ENCODE peak calls at places on chromosomes 12 and 14, in five cellular contexts. One of them, this sample, is unnamed.

GRCh38 chr14:51095854-51096823 is 1.2 kb upstream of the TRIM9 start:
- DNase-seq in hepatocyte: peak; percentile 40
- DNase-seq in PC-3: no peak
- DNase-seq in GM23248: peak; percentile 86
- DNase-seq in neural progenitor cell: peak; percentile 17
- DNase-seq in this sample: no peak

GRCh38 chr14:72613196-72613974 is 280.5 kb downstream of the DPF3 start:
- DNase-seq in PC-3: peak; percentile 37
- DNase-seq in GM23248: peak; percentile 22
- DNase-seq in hepatocyte: peak; percentile 52
- DNase-seq in neural progenitor cell: no peak
- DNase-seq in this sample: no peak

GRCh38 chr12:114682920-114683708 is 861 bp downstream of the TBX3 start:
- DNase-seq in hepatocyte: no peak
- DNase-seq in GM23248: peak; percentile 72
- DNase-seq in PC-3: peak; percentile 47
- DNase-seq in neural progenitor cell: peak; percentile 75
- DNase-seq in this sample: no peak

GRCh38 chr14:88831285-88831684 is 6.8 kb downstream of the TTC8 start:
- DNase-seq in hepatocyte: no peak
- DNase-seq in PC-3: peak; percentile 83
- DNase-seq in neural progenitor cell: no peak
- DNase-seq in GM23248: peak; percentile 94
- DNase-seq in this sample: no peak

GRCh38 chr12:29043069-29043468 is 106.0 kb upstream of the FAR2 start:
- DNase-seq in neural progenitor cell: no peak
- DNase-seq in hepatocyte: no peak
- DNase-seq in GM23248: peak; percentile 83
- DNase-seq in PC-3: peak; percentile 96
- DNase-seq in this sample: no peak

GRCh38 chr12:110657747-110658146 is 31.2 kb downstream of the HVCN1 start:
- DNase-seq in neural progenitor cell: no peak
- DNase-seq in PC-3: no peak
- DNase-seq in GM23248: no peak
- DNase-seq in hepatocyte: no peak
- DNase-seq in this sample: no peak

GRCh38 chr12:101086490-101086889 is 123.5 kb downstream of the SLC5A8 start:
- DNase-seq in PC-3: peak; percentile 6
- DNase-seq in hepatocyte: no peak
- DNase-seq in GM23248: peak; percentile 74
- DNase-seq in neural progenitor cell: no peak
- DNase-seq in this sample: peak; percentile 37

GRCh38 chr12:54010053-54010971 is 1.5 kb downstream of the HOXC8 start:
- DNase-seq in PC-3: no peak
- DNase-seq in GM23248: no peak
- DNase-seq in neural progenitor cell: no peak
- DNase-seq in hepatocyte: no peak
- DNase-seq in this sample: no peak

GRCh38 chr14:26960049-26960688 is 362.3 kb upstream of the NOVA1 start:
- DNase-seq in GM23248: no peak
- DNase-seq in PC-3: no peak
- DNase-seq in neural progenitor cell: peak; percentile 55
- DNase-seq in hepatocyte: no peak
- DNase-seq in this sample: peak; percentile 14

GRCh38 chr14:52286659-52287649 is 19.5 kb downstream of the PTGDR start:
- DNase-seq in neural progenitor cell: no peak
- DNase-seq in GM23248: peak; percentile 58
- DNase-seq in hepatocyte: no peak
- DNase-seq in PC-3: no peak
- DNase-seq in this sample: no peak

GRCh38 chr12:114976959-114977358 is 293.0 kb upstream of the TBX3 start:
- DNase-seq in neural progenitor cell: no peak
- DNase-seq in PC-3: peak; percentile 97
- DNase-seq in hepatocyte: no peak
- DNase-seq in GM23248: peak; percentile 67
- DNase-seq in this sample: no peak

GRCh38 chr14:90828642-90829487 is 12.6 kb upstream of the TTC7B start:
- DNase-seq in PC-3: no peak
- DNase-seq in neural progenitor cell: no peak
- DNase-seq in hepatocyte: no peak
- DNase-seq in GM23248: no peak
- DNase-seq in this sample: no peak

GRCh38 chr12:67449591-67450052 is 180.5 kb downstream of the CAND1 start:
- DNase-seq in neural progenitor cell: no peak
- DNase-seq in GM23248: no peak
- DNase-seq in PC-3: no peak
- DNase-seq in hepatocyte: no peak
- DNase-seq in this sample: no peak

GRCh38 chr14:34014936-34015335 is 64.1 kb upstream of the EGLN3 start:
- DNase-seq in neural progenitor cell: no peak
- DNase-seq in hepatocyte: no peak
- DNase-seq in GM23248: no peak
- DNase-seq in PC-3: no peak
- DNase-seq in this sample: no peak

GRCh38 chr14:71690478-71690877 is 241.8 kb upstream of the RGS6 start:
- DNase-seq in PC-3: no peak
- DNase-seq in GM23248: no peak
- DNase-seq in hepatocyte: no peak
- DNase-seq in neural progenitor cell: no peak
- DNase-seq in this sample: no peak

GRCh38 chr14:86714575-86714974 is 1184.6 kb downstream of the FLRT2 start:
- DNase-seq in neural progenitor cell: no peak
- DNase-seq in PC-3: no peak
- DNase-seq in GM23248: no peak
- DNase-seq in hepatocyte: no peak
- DNase-seq in this sample: no peak

GRCh38 chr14:91220581-91221000 is 23.9 kb downstream of the GPR68 start:
- DNase-seq in PC-3: no peak
- DNase-seq in GM23248: no peak
- DNase-seq in neural progenitor cell: no peak
- DNase-seq in hepatocyte: no peak
- DNase-seq in this sample: no peak

GRCh38 chr14:87233266-87233665 is 759.7 kb downstream of the GALC start:
- DNase-seq in hepatocyte: no peak
- DNase-seq in GM23248: no peak
- DNase-seq in neural progenitor cell: no peak
- DNase-seq in PC-3: no peak
- DNase-seq in this sample: no peak

GRCh38 chr12:113781415-113782198 is 184.5 kb downstream of the RBM19 start:
- DNase-seq in GM23248: peak; percentile 53
- DNase-seq in neural progenitor cell: no peak
- DNase-seq in hepatocyte: no peak
- DNase-seq in PC-3: peak; percentile 80
- DNase-seq in this sample: peak; percentile 46

GRCh38 chr14:67580336-67581230 is 19.5 kb downstream of the PIGH start:
- DNase-seq in GM23248: no peak
- DNase-seq in neural progenitor cell: no peak
- DNase-seq in hepatocyte: peak; percentile 72
- DNase-seq in PC-3: no peak
- DNase-seq in this sample: no peak
- TF ChIP-seq EZH2phosphoT487 in GM23248: no peak
- TF ChIP-seq EZH2phosphoT487 in neural progenitor cell: no peak
- TF ChIP-seq EZH2phosphoT487 in hepatocyte: no peak
- TF ChIP-seq EZH2phosphoT487 in PC-3: no peak
- TF ChIP-seq EZH2phosphoT487 in this sample: no peak

DNA sequence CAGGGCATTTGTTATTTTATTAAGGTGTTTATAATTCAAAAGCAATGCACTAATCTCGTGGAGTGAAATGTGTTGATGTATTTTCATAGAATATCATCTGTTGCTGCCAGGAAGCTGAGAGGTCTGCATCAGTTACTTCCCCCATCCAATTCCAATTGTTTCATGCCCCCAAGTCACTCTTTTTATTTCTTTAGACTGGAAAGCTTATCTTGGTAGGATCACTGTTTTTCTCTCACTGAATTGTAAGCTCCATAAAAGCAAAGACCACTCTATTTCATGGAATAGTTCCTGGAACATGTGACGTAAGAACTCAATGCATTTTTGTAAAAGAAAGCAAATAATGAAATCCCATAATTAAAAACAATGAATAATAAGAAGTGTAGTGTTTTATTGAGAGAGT is 420.2 kb downstream of the TRHDE start:
- DNase-seq in hepatocyte: no peak
- DNase-seq in PC-3: no peak
- DNase-seq in GM23248: no peak
- DNase-seq in neural progenitor cell: no peak
- DNase-seq in this sample: no peak
- H3K4me1 ChIP-seq in hepatocyte: no peaks in the 10 kb centered on the region
- H3K4me1 ChIP-seq in PC-3: no peaks in the 10 kb centered on the region
- H3K4me1 ChIP-seq in GM23248: no peaks in the 10 kb centered on the region
- H3K4me1 ChIP-seq in neural progenitor cell: no peaks in the 10 kb centered on the region
- H3K4me1 ChIP-seq in this sample: no peaks in the 10 kb centered on the region

GRCh38 chr14:99119554-99119953 is 152.4 kb downstream of the BCL11B start:
- DNase-seq in neural progenitor cell: no peak
- DNase-seq in hepatocyte: no peak
- DNase-seq in PC-3: no peak
- DNase-seq in GM23248: no peak
- DNase-seq in this sample: no peak
- H2AFZ ChIP-seq in neural progenitor cell: no peak overlapping the region
- H2AFZ ChIP-seq in hepatocyte: no peak overlapping the region
- H2AFZ ChIP-seq in PC-3: no peak overlapping the region
- H2AFZ ChIP-seq in GM23248: no peak overlapping the region
- H2AFZ ChIP-seq in this sample: peak overlapping the region; percentile 59

DNA sequence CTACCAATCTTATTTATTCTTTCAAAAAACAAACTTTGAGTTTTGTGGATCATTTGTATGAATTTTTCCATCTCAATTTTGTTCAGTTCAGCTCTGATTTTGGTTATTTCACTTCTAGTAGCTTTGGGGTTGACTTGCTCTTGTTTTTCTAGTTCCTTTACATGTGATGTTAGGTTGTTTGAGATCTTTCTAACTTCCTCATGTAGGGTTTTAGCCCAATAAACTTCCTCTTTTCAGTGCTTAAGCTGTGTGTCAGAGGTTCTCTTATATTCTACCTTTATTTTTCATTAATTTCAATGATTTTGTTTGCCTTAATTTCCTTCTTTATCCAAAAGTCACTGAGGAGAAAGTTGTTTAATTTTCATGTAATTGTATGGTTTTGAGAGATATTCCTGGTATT is 860.4 kb upstream of the FBXO33 start:
- DNase-seq in hepatocyte: no peak
- DNase-seq in PC-3: no peak
- DNase-seq in GM23248: no peak
- DNase-seq in neural progenitor cell: no peak
- DNase-seq in this sample: no peak
- TF ChIP-seq EZH2phosphoT487 in hepatocyte: no peak
- TF ChIP-seq EZH2phosphoT487 in PC-3: no peak
- TF ChIP-seq EZH2phosphoT487 in GM23248: no peak
- TF ChIP-seq EZH2phosphoT487 in neural progenitor cell: no peak
- TF ChIP-seq EZH2phosphoT487 in this sample: no peak

GRCh38 chr12:52187206-52187605 is 4.6 kb downstream of the KRT80 start:
- DNase-seq in GM23248: no peak
- DNase-seq in PC-3: no peak
- DNase-seq in hepatocyte: no peak
- DNase-seq in neural progenitor cell: no peak
- DNase-seq in this sample: no peak

GRCh38 chr12:52189376-52190174 is 2.2 kb downstream of the KRT80 start:
- DNase-seq in PC-3: peak; percentile 54
- DNase-seq in hepatocyte: no peak
- DNase-seq in GM23248: peak; percentile 60
- DNase-seq in neural progenitor cell: no peak
- DNase-seq in this sample: no peak

GRCh38 chr12:52186135-52186840 is 5.5 kb downstream of the KRT80 start:
- DNase-seq in hepatocyte: peak; percentile 55
- DNase-seq in PC-3: peak; percentile 92
- DNase-seq in neural progenitor cell: no peak
- DNase-seq in GM23248: peak; percentile 87
- DNase-seq in this sample: no peak

GRCh38 chr12:52187640-52188039 is 4.2 kb downstream of the KRT80 start:
- DNase-seq in hepatocyte: no peak
- DNase-seq in neural progenitor cell: no peak
- DNase-seq in GM23248: no peak
- DNase-seq in PC-3: no peak
- DNase-seq in this sample: no peak

DNA sequence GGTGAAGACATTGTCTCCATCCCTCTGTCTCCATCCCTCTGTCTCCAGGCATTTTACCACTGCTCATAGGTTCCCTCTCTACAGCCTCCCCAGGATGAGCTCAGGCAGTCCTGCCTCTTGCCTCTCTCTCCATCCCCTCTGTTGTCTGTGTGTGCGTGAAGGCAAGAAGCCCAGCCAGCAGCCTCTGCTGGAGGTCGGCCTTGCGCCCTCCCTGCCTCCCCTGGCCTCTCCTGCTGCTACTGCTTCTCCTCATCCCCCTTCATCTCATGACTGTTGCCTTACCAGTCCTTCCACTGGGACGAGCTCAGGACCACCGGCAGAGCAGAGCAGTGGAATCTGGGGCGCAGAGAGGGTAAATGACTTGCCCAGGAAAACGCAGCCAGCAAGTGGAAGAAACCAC is 3.2 kb downstream of the KRT80 start:
- DNase-seq in GM23248: no peak
- DNase-seq in neural progenitor cell: no peak
- DNase-seq in hepatocyte: no peak
- DNase-seq in PC-3: no peak
- DNase-seq in this sample: no peak
- H3K4me1 ChIP-seq in GM23248: peaks cover 60% of the 10 kb centered on the region
- H3K4me1 ChIP-seq in neural progenitor cell: peaks cover 2% of the 10 kb centered on the region
- H3K4me1 ChIP-seq in hepatocyte: peaks cover 28% of the 10 kb centered on the region
- H3K4me1 ChIP-seq in PC-3: peaks cover 98% of the 10 kb centered on the region
- H3K4me1 ChIP-seq in this sample: no peaks in the 10 kb centered on the region

GRCh38 chr14:24310666-24311604 is at the start of gene LTB4R:
- DNase-seq in GM23248: peak; percentile 93
- DNase-seq in PC-3: no peak
- DNase-seq in hepatocyte: no peak
- DNase-seq in neural progenitor cell: no peak
- DNase-seq in this sample: peak; percentile 79
- H2AFZ ChIP-seq in GM23248: peak within 1 kb of the TSS; percentile 66
- H2AFZ ChIP-seq in PC-3: no peak within 1 kb of the TSS
- H2AFZ ChIP-seq in hepatocyte: no peak within 1 kb of the TSS
- H2AFZ ChIP-seq in neural progenitor cell: no peak within 1 kb of the TSS
- H2AFZ ChIP-seq in this sample: no peak within 1 kb of the TSS

GRCh38 chr12:62438098-62438692 is 28.4 kb upstream of the MON2 start:
- DNase-seq in neural progenitor cell: peak; percentile 69
- DNase-seq in hepatocyte: peak; percentile 79
- DNase-seq in PC-3: peak; percentile 75
- DNase-seq in GM23248: peak; percentile 66
- DNase-seq in this sample: peak; percentile 82
- TF ChIP-seq EZH2phosphoT487 in neural progenitor cell: no peak
- TF ChIP-seq EZH2phosphoT487 in hepatocyte: no peak
- TF ChIP-seq EZH2phosphoT487 in PC-3: no peak
- TF ChIP-seq EZH2phosphoT487 in GM23248: no peak
- TF ChIP-seq EZH2phosphoT487 in this sample: no peak

DNA sequence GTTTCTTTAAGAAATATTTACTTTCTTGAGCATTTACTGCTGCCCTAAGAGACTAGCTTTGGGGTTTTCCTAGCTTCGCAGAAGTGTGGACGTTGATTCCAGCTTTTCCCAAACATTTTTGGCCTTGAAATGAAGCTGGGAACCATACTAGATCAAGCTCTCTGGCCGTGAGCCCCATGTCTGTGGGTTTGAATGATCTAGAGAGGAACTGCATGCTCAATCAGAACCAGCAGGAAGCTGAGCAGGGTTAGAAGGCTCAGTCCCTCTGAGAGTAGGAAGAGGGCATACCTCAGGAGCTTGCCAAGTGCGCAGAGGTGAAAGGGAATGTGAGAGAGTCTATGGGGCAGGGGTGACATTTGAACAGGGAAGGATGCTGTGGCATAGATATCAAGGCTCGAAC is 292.1 kb downstream of the CACNA1C start:
- DNase-seq in GM23248: no peak
- DNase-seq in PC-3: no peak
- DNase-seq in hepatocyte: no peak
- DNase-seq in neural progenitor cell: no peak
- DNase-seq in this sample: no peak
- H3K4me1 ChIP-seq in GM23248: peaks cover 15% of the 10 kb centered on the region
- H3K4me1 ChIP-seq in PC-3: peaks cover 6% of the 10 kb centered on the region
- H3K4me1 ChIP-seq in hepatocyte: peaks cover 35% of the 10 kb centered on the region
- H3K4me1 ChIP-seq in neural progenitor cell: no peaks in the 10 kb centered on the region
- H3K4me1 ChIP-seq in this sample: peaks cover 19% of the 10 kb centered on the region

This sample was measured in GM23338.